ENCODE peak calls at places on chromosomes 7 and 10, in four cellular contexts. One of them, this sample, is unnamed. For H3K4me1, the result is how much of the 10 kb centered on the place peaks cover.

GRCh38 chr10:89946106-89946505 is 244.7 kb downstream of the KIF20B start:
- DNase-seq in Karpas-422: no peak
- DNase-seq in heart right ventricle: no peak
- DNase-seq in ascending aorta: no peak
- DNase-seq in this sample: no peak

GRCh38 chr10:97356318-97356914 is 21.9 kb upstream of the FRAT2 start:
- DNase-seq in heart right ventricle: no peak
- DNase-seq in ascending aorta: no peak
- DNase-seq in Karpas-422: no peak
- DNase-seq in this sample: no peak

GRCh38 chr10:86500846-86501245 is 20.7 kb downstream of the WAPL start:
- DNase-seq in ascending aorta: no peak
- DNase-seq in Karpas-422: no peak
- DNase-seq in heart right ventricle: no peak
- DNase-seq in this sample: no peak

GRCh38 chr7:49766966-49767365 is 6.5 kb upstream of the VWC2 start:
- DNase-seq in ascending aorta: no peak
- DNase-seq in heart right ventricle: no peak
- DNase-seq in Karpas-422: no peak
- DNase-seq in this sample: no peak

GRCh38 chr10:53702489-53702888 is 929.9 kb upstream of the MBL2 start:
- DNase-seq in Karpas-422: no peak
- DNase-seq in heart right ventricle: peak
- DNase-seq in ascending aorta: no peak
- DNase-seq in this sample: no peak

GRCh38 chr7:1692500-1693418 is 22.7 kb downstream of the ELFN1 start:
- DNase-seq in Karpas-422: no peak
- DNase-seq in heart right ventricle: no peak
- DNase-seq in ascending aorta: peak
- DNase-seq in this sample: no peak

GRCh38 chr10:17637869-17638268 is 6.1 kb upstream of the STAM start:
- DNase-seq in heart right ventricle: no peak
- DNase-seq in ascending aorta: no peak
- DNase-seq in Karpas-422: no peak
- DNase-seq in this sample: no peak

GRCh38 chr10:30154561-30154960 is 95.2 kb upstream of the JCAD start:
- DNase-seq in Karpas-422: no peak
- DNase-seq in ascending aorta: no peak
- DNase-seq in heart right ventricle: no peak
- DNase-seq in this sample: no peak

GRCh38 chr7:26397326-26397725 is 105.7 kb downstream of the SNX10 start:
- DNase-seq in heart right ventricle: no peak
- DNase-seq in Karpas-422: no peak
- DNase-seq in ascending aorta: no peak
- DNase-seq in this sample: no peak

GRCh38 chr10:83991986-83992753 is 147.1 kb upstream of the GHITM start:
- DNase-seq in heart right ventricle: no peak
- DNase-seq in Karpas-422: peak
- DNase-seq in ascending aorta: no peak
- DNase-seq in this sample: no peak

GRCh38 chr7:101169110-101169837 is 3.9 kb upstream of the VGF start:
- DNase-seq in ascending aorta: no peak
- DNase-seq in Karpas-422: peak
- DNase-seq in heart right ventricle: no peak
- DNase-seq in this sample: no peak

GRCh38 chr7:101166909-101167644 is 1.7 kb upstream of the VGF start:
- DNase-seq in heart right ventricle: no peak
- DNase-seq in Karpas-422: no peak
- DNase-seq in ascending aorta: no peak
- DNase-seq in this sample: no peak

GRCh38 chr7:101169838-101170531 is 4.6 kb upstream of the VGF start:
- DNase-seq in heart right ventricle: peak
- DNase-seq in ascending aorta: peak
- DNase-seq in Karpas-422: peak
- DNase-seq in this sample: peak

GRCh38 chr7:101167645-101168411 is 2.5 kb upstream of the VGF start:
- DNase-seq in ascending aorta: no peak
- DNase-seq in Karpas-422: peak
- DNase-seq in heart right ventricle: no peak
- DNase-seq in this sample: no peak

GRCh38 chr7:101168412-101169049 is 3.2 kb upstream of the VGF start:
- DNase-seq in heart right ventricle: no peak
- DNase-seq in ascending aorta: no peak
- DNase-seq in Karpas-422: no peak
- DNase-seq in this sample: no peak
- H3K4me1 ChIP-seq in heart right ventricle: under half
- H3K4me1 ChIP-seq in ascending aorta: under half
- H3K4me1 ChIP-seq in Karpas-422: under half
- H3K4me1 ChIP-seq in this sample: under half

GRCh38 chr7:65931685-65932084 is 50.3 kb downstream of the GUSB start:
- DNase-seq in Karpas-422: no peak
- DNase-seq in ascending aorta: no peak
- DNase-seq in heart right ventricle: no peak
- DNase-seq in this sample: no peak
- H3K4me3 ChIP-seq in Karpas-422: no peak
- H3K4me3 ChIP-seq in ascending aorta: no peak
- H3K4me3 ChIP-seq in heart right ventricle: no peak
- H3K4me3 ChIP-seq in this sample: no peak

DNA sequence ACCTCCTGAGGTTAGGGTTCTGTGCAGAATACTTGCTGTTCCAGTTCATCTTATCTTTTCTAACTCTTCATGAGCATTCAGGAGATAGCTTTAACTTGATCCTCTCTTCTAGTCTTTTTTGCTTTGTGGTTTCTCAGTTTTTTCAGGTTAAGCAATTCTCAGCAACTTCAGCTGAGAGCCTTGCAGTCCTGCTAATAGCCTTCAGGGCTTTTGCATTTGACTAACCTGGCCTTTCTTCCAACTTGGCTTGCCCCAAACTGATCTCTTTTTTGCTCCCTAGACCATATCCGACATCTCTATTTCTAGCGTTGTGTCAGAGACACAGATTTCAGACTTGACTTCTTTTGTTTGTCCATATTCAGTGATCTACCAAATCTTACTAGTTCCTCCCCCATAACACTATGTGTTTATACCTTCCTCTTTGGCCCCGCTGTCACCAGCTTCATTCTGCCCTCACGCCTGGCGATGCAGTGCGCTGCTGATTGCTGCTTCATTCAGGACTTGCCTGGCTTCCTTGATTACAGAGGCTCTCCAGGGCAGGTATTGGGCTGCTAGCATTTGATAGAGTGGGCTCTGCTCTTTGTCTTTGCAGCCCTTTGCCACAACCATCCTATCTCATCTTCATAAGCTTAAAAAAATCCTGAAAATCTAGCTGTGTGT is 9.5 kb downstream of the CUL1 start:
- DNase-seq in heart right ventricle: no peak
- DNase-seq in ascending aorta: no peak
- DNase-seq in Karpas-422: no peak
- DNase-seq in this sample: no peak
- H3K4me1 ChIP-seq in heart right ventricle: under half
- H3K4me1 ChIP-seq in ascending aorta: under half
- H3K4me1 ChIP-seq in Karpas-422: half or more
- H3K4me1 ChIP-seq in this sample: under half

DNA sequence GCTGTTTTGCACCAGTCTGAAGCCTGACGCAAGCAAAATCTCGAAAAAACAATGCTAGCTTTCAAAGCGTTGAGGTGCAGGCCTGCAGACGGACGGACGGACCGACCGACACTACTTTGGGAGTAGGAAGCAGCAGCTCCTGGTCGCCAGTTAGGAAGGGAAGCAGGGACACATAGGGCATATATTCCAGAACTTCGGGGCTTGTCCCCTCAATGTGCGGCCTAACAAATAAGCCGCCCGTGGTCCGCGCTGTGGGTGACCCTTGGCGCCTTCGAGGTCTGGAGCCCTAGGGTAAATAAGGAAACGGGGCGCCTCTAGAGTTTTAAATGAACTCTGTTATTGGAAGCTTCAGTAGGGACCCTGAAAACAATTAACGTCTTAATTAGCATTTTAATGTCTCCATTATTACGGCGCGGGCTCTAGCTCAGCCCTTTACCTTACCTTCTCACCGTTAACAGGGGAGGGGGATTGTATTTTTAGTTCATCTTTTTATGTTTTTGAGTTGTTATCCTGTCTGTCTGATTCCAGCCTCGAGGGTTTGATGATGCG is 1.4 kb downstream of the HHEX start:
- DNase-seq in heart right ventricle: no peak
- DNase-seq in ascending aorta: no peak
- DNase-seq in Karpas-422: peak
- DNase-seq in this sample: no peak
- H3K4me3 ChIP-seq in heart right ventricle: peak
- H3K4me3 ChIP-seq in ascending aorta: peak
- H3K4me3 ChIP-seq in Karpas-422: peak
- H3K4me3 ChIP-seq in this sample: no peak

DNA sequence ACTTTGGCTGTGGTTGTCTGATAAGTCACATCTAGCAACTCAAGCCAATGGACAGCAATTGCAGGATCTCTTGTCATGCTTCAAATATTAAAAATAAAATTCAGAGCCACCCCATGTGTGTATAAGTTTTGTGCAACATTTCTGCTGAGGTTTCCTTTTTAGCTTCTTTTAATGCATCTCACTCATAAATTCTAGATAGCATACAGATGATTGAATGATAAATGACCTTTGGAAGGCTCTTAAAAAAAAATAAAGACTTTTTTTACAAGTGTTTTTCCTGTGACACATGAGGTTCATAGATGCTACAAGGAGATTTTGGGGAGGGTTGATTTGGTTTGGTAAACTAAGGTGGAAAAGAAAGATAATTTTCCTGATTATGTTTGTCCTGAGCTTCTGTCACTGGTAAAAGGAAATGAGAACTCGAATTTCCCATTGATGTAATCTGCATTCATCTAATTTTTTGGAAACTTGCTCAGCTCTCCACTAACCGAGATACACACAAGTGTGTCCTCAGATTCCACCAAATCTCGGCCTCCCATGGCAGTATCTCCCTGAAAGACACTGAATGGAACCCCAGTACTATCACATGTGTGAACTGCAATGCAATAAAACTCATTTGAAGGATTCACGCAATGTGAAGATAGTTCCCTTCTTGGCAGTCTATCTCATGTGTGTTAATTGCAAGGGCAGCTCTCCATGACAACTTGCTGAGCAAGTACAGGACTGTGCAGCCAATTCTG is 185.5 kb upstream of the PFKP start:
- DNase-seq in Karpas-422: peak
- DNase-seq in heart right ventricle: no peak
- DNase-seq in ascending aorta: no peak
- DNase-seq in this sample: no peak
- H3K4me1 ChIP-seq in Karpas-422: half or more
- H3K4me1 ChIP-seq in heart right ventricle: under half
- H3K4me1 ChIP-seq in ascending aorta: under half
- H3K4me1 ChIP-seq in this sample: under half